ENCODE peak calls at places on chromosomes 7 and 10, in four cellular contexts. O, W, H and J are unnamed samples.

GRCh38 chr7:30027915-30028748 is at the start of gene PLEKHA8:
- DNase-seq in H (peak), O (peak), W (peak), J (peak)

GRCh38 chr7:12570529-12571461 is at the start of gene SCIN:
- DNase-seq in O (no peak), W (no peak), H (no peak), J (peak)

GRCh38 chr7:111647881-111648280 is 85.6 kb upstream of the IMMP2L start:
- DNase-seq in O (no peak), H (no peak), W (no peak), J (no peak)

GRCh38 chr10:10010397-10010796 is 1007.3 kb upstream of the CELF2 start:
- DNase-seq in O (no peak), W (no peak), H (no peak), J (no peak)

GRCh38 chr10:120804020-120804419 is 47.1 kb upstream of the WDR11 start:
- DNase-seq in H (no peak), O (no peak), W (no peak), J (no peak)

GRCh38 chr7:155408657-155409586 is 49.0 kb upstream of the EN2 start:
- DNase-seq in W (no peak), H (no peak), O (peak), J (peak)

GRCh38 chr7:112067609-112068540 is 138.3 kb downstream of the DOCK4 start:
- DNase-seq in H (no peak), W (no peak), O (no peak), J (no peak)

GRCh38 chr7:44455155-44455554 is 35.3 kb downstream of the NUDCD3 start:
- DNase-seq in O (no peak), W (no peak), H (no peak), J (no peak)

GRCh38 chr10:69160809-69161225 is 19.2 kb upstream of the SUPV3L1 start:
- DNase-seq in W (no peak), O (no peak), H (no peak), J (no peak)

GRCh38 chr7:112207106-112207592 is 654 bp downstream of the ZNF277 start:
- DNase-seq in H (peak), O (no peak), W (no peak), J (no peak)

GRCh38 chr7:85186083-85186520 is 754 bp downstream of the SEMA3D start:
- DNase-seq in H (no peak), O (no peak), W (no peak), J (peak)

GRCh38 chr7:111198255-111198654 is 107.3 kb downstream of the LRRN3 start:
- DNase-seq in W (no peak), O (peak), H (peak), J (no peak)

GRCh38 chr10:44970812-44971395 is 7.7 kb downstream of the DEPP1 start:
- DNase-seq in H (no peak), O (no peak), W (no peak), J (no peak)

GRCh38 chr10:99975942-99976809 is 33.6 kb downstream of the DNMBP start:
- DNase-seq in O (no peak), H (no peak), W (no peak), J (no peak)

GRCh38 chr7:5283421-5284303 is 919 bp downstream of the SLC29A4 start:
- DNase-seq in O (peak), H (no peak), W (no peak), J (peak)

GRCh38 chr10:5643356-5643755 is 23.0 kb downstream of the ASB13 start:
- DNase-seq in O (no peak), H (no peak), W (no peak), J (no peak)

GRCh38 chr10:62817763-62818425 is 1.7 kb upstream of the EGR2 start:
- DNase-seq in O (peak), W (no peak), H (peak), J (peak)

GRCh38 chr7:43553999-43554398 is 28.9 kb upstream of the STK17A start:
- DNase-seq in W (no peak), H (no peak), O (peak), J (no peak)

GRCh38 chr7:125516194-125516593 is 586.6 kb upstream of the POT1 start:
- DNase-seq in W (no peak), H (no peak), O (no peak), J (no peak)

GRCh38 chr10:51986531-51986930 is 287.1 kb upstream of the CSTF2T start:
- DNase-seq in W (no peak), H (no peak), O (no peak), J (no peak)

GRCh38 chr7:100680589-100681271 is 7.2 kb downstream of the GNB2 start:
- DNase-seq in H (peak), W (no peak), O (no peak), J (no peak)

GRCh38 chr10:36608866-36609265 is 516.5 kb upstream of the ANKRD30A start:
- DNase-seq in H (no peak), W (no peak), O (no peak), J (no peak)

GRCh38 chr10:103045961-103046360 is 127.9 kb downstream of the CNNM2 start:
- DNase-seq in H (no peak), O (no peak), W (no peak), J (no peak)

GRCh38 chr10:33129987-33130386 is 172.0 kb upstream of the ITGB1 start:
- DNase-seq in H (no peak), O (no peak), W (no peak), J (no peak)

GRCh38 chr7:47635091-47636090 is 53.5 kb upstream of the TNS3 start:
- DNase-seq in W (no peak), O (peak), H (no peak), J (peak)

GRCh38 chr7:3425087-3425486 is 124.0 kb downstream of the SDK1 start:
- DNase-seq in W (no peak), H (no peak), O (no peak), J (no peak)

GRCh38 chr7:134448359-134449229 is 10.3 kb downstream of the AKR1B1 start:
- DNase-seq in H (peak), O (no peak), W (no peak), J (no peak)

GRCh38 chr7:88306590-88307048 is at the start of gene STEAP4:
- DNase-seq in W (no peak), O (no peak), H (no peak), J (peak)

GRCh38 chr10:6416892-6417512 is 163.1 kb downstream of the PRKCQ start:
- DNase-seq in H (peak), O (peak), W (no peak), J (no peak)

GRCh38 chr7:33748793-33749192 is 156.5 kb upstream of the BMPER start:
- DNase-seq in O (no peak), W (no peak), H (no peak), J (no peak)

GRCh38 chr10:35585903-35586535 is 19.1 kb upstream of the GJD4 start:
- DNase-seq in H (no peak), W (no peak), O (peak), J (no peak)

GRCh38 chr7:47255007-47255406 is 326.9 kb downstream of the TNS3 start:
- DNase-seq in O (no peak), W (no peak), H (no peak), J (no peak)

GRCh38 chr7:106110238-106110560 is 1.9 kb downstream of the SYPL1 start:
- DNase-seq in O (no peak), H (peak), W (no peak), J (no peak)

GRCh38 chr10:75407296-75407715 is 5.7 kb upstream of the ZNF503 start:
- DNase-seq in H (no peak), W (no peak), O (no peak), J (peak)

GRCh38 chr7:39838326-39838725 is 111.7 kb upstream of the CDK13 start:
- DNase-seq in O (no peak), H (peak), W (no peak), J (no peak)
- TF ChIP-seq CBFB in O (no peak), H (no peak), W (no peak), J (no peak)

GRCh38 chr10:78211476-78212110 is 177.9 kb downstream of the RPS24 start:
- DNase-seq in W (no peak), H (peak), O (peak), J (peak)
- TF ChIP-seq CBFB in W (no peak), H (no peak), O (no peak), J (no peak)

GRCh38 chr7:128794020-128794419 is 2.3 kb downstream of the CCDC136 start:
- DNase-seq in W (no peak), O (no peak), H (no peak), J (no peak)

GRCh38 chr7:128791121-128791967 is 424 bp upstream of the CCDC136 start:
- DNase-seq in W (no peak), O (no peak), H (peak), J (peak)

GRCh38 chr7:128791968-128792319 is at the start of gene CCDC136:
- DNase-seq in O (no peak), H (no peak), W (no peak), J (peak)

GRCh38 chr7:128793184-128793552 is 1.4 kb downstream of the CCDC136 start:
- DNase-seq in O (no peak), W (no peak), H (peak), J (no peak)

DNA sequence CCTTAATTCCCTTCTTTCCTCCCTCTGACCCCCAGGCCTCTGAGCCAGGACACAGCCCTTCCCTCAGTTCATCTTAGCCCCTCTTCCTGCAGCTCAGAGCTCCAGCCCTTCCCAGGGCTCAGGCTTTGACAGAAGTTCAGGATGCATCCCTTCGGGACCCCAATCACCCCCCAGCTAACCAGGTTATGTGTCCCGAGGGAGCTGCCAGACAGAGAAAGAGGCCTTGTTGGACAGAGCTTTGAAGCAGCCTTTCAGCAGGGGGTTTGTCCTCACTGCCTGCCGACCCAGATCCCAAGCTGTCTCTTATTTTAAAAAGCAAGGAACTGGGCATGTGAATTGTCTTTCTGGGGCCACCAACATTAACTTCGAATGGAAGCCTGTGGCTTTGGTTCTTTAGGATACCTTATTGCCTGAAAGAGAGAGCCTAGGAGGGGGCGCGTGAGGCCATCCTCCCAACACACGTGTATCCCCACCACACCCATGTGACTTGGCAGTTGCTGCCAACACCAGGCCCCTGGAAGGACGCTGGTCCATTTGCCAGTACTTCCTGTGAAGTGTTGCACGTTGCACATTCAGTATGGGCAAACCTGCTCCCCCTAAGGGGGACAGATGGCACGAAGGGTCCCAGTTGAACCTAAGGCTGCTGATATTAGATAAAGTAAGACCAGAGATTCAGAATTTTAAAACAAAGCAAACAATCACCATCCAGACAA is 859 bp downstream of the CCDC136 start:
- DNase-seq in W (no peak), O (no peak), H (peak), J (no peak)
- TF ChIP-seq CBFB in W (no peak), O (no peak), H (no peak), J (no peak)

DNA sequence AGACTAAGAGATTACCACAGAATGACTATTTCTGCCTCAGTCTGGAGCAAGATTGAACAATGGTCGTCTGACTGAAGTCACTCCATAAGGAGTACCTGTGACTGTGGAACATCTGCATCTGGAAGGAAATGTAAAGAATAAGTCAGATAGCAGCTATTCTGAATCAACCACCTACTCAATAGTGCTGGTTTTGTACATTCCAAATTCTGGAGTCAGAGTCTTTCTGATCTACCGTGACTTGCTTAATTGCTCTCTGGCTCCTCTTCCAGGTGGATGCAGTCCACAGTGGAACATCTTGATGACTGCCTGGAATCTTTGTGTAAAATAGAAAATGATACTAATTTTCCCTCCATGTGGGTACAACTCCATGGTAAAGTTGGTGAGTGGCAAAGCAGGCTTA is 156.3 kb upstream of the SEMA3C start:
- DNase-seq in O (no peak), W (no peak), H (no peak), J (no peak)
- TF ChIP-seq CBFB in O (no peak), W (no peak), H (no peak), J (no peak)

GRCh38 chr7:21365866-21366624 is 61.8 kb upstream of the SP4 start:
- DNase-seq in W (no peak), H (no peak), O (peak), J (no peak)
- TF ChIP-seq CBFB in W (no peak), H (no peak), O (no peak), J (no peak)

DNA sequence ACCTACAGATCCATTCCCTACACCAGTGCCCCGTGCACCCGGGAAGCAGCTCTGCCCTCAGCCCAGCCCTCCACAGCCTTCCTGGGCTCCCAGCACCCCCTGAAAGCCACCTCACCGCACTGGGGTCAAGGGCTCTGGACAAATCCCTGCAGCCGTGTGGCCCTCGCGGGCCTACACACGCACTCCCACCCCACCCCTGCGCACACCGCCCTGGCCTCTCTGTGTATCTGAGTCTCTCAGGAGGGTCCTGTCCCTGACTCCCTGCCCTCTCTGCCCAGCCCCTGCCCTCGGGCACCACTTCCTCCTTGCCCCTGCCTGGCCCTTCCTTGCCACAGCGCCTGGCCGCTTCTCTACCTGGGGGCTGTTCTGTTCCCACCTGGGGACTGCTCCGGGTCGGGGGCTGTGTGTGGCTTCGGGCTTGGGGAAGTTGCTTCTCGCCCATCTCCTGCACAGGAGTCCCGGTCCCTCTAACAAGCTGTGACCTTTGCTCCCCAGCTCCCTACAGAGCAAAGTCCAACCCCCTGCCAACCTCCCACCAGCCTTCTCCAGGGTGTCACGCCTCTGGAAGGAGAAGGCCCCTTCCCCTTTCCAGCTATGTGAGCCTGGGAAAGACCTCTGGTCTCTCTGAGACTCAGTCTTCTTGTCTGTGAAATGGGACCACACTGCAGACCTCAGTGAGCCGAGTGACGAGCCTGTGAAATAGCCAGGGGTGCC is 1.5 kb downstream of the TMEM184A start:
- DNase-seq in O (no peak), H (no peak), W (no peak), J (no peak)
- TF ChIP-seq CBFB in O (no peak), H (no peak), W (no peak), J (no peak)

GRCh38 chr7:235576-236395 is 43.4 kb downstream of the FAM20C start:
- DNase-seq in H (no peak), W (no peak), O (no peak), J (no peak)
- TF ChIP-seq CBFB in H (no peak), W (no peak), O (no peak), J (no peak)

GRCh38 chr7:99331002-99331401 is 5.3 kb downstream of the ARPC1A start:
- DNase-seq in H (no peak), W (no peak), O (no peak), J (no peak)

GRCh38 chr7:99326408-99326782 is 697 bp downstream of the ARPC1A start:
- DNase-seq in W (no peak), O (no peak), H (no peak), J (no peak)

GRCh38 chr7:99324559-99324958 is 1.1 kb upstream of the ARPC1A start:
- DNase-seq in W (no peak), O (no peak), H (no peak), J (no peak)

GRCh38 chr7:99324966-99325596 is 617 bp upstream of the ARPC1A start:
- DNase-seq in W (no peak), O (no peak), H (peak), J (no peak)

DNA sequence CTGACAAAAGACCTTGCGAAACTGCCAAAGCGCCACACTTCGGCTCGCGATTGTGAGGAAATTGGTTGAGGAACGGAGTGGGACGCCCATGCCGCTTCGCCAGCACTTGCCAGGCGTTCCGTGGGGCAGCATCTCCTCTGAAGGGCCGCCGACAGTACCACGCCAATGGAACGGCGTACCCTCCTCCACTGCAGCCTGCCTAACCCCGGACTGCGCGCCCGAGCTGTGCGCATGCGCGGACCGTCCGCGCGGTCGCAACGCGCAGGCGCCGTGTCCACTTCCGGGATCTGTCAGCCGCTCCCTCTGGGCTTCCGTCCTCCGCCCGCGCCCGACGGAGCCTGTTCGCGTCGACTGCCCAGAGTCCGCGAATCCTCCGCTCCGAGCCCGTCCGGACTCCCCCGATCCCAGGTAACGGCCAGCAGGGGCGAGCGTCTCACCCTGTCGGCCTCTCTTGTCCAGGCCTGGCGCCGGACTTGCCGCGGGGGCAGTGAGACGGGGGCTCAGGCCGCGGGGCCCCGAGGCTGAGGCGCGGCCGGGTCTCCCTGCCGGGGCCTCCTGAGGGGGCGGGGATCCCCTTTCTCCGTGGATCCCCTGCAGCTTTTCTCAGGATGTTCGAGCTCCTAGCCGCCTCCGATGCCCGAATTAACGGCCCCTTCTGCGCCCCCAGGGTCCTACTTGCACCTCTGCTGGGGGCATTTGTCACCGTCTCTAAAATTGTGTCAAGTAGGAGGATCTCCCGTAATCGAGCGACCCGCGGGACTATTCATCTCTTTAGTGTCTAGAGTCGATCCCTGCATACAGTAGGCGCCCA is at the start of gene ARPC1A:
- DNase-seq in H (peak), W (peak), O (peak), J (peak)
- TF ChIP-seq CBFB in H (no peak), W (no peak), O (peak), J (no peak)